ENCODE peak calls at places on chromosomes 2 and 18, in six cellular contexts. V is astrocyte of the hippocampus, X is GM10248, D is bronchial epithelial cell, Z is M059J, Y is NCI-H345. K is an unnamed sample.

GRCh38 chr18:42192251-42193248 is 237.5 kb downstream of the PIK3C3 start:
- DNase-seq in V (peak), X (no peak), D (peak), Z (peak), Y (no peak), K (peak)

GRCh38 chr2:200222837-200223236 is 83.7 kb upstream of the SPATS2L start:
- DNase-seq in V (no peak), X (no peak), D (no peak), Z (no peak), Y (no peak), K (no peak)

GRCh38 chr2:229408356-229408755 is 137.3 kb upstream of the PID1 start:
- DNase-seq in V (peak), X (no peak), D (peak), Z (peak), Y (peak), K (peak)

GRCh38 chr2:2018713-2019410 is 274.5 kb upstream of the PXDN start:
- DNase-seq in V (no peak), X (no peak), D (no peak), Z (no peak), Y (no peak), K (no peak)

GRCh38 chr18:23722646-23723045 is 33.4 kb downstream of the LAMA3 start:
- DNase-seq in V (no peak), X (no peak), D (no peak), Z (no peak), Y (no peak), K (no peak)

GRCh38 chr2:74822771-74823283 is 11.1 kb upstream of the HK2 start:
- DNase-seq in V (no peak), X (no peak), D (no peak), Z (no peak), Y (no peak), K (no peak)

GRCh38 chr2:41879367-41879871 is 168.4 kb upstream of the PKDCC start:
- DNase-seq in V (no peak), X (no peak), D (no peak), Z (peak), Y (peak), K (no peak)

GRCh38 chr18:45012286-45012685 is 331.6 kb downstream of the SETBP1 start:
- DNase-seq in V (no peak), X (no peak), D (peak), Z (peak), Y (no peak), K (no peak)

GRCh38 chr2:221747289-221747972 is 175.3 kb upstream of the EPHA4 start:
- DNase-seq in V (no peak), X (no peak), D (no peak), Z (no peak), Y (no peak), K (no peak)

GRCh38 chr2:55052087-55053061 is 2.1 kb upstream of the RTN4 start:
- DNase-seq in V (no peak), X (no peak), D (no peak), Z (no peak), Y (no peak), K (no peak)

GRCh38 chr2:37098416-37099118 is 14.2 kb downstream of the GPATCH11 start:
- DNase-seq in V (peak), X (no peak), D (no peak), Z (peak), Y (no peak), K (no peak)